ENCODE peak calls at places on chromosome X, in four cellular contexts. R, Q, N and L are unnamed samples. For H3K27me3, the result is how much of the 10 kb centered on the place peaks cover.

GRCh38 chrX:12269484-12269883 is 131.2 kb downstream of the FRMPD4 start:
- DNase-seq in R (no peak), Q (no peak), N (no peak), L (no peak)

GRCh38 chrX:133461226-133461625 is 45.9 kb upstream of the GPC4 start:
- DNase-seq in R (peak), Q (no peak), N (no peak), L (no peak)

GRCh38 chrX:106436695-106437094 is 175.1 kb upstream of the RADX start:
- DNase-seq in R (no peak), Q (no peak), N (no peak), L (no peak)

GRCh38 chrX:18575744-18576143 is 96.2 kb downstream of the RS1 start:
- DNase-seq in R (no peak), Q (no peak), N (no peak), L (no peak)

GRCh38 chrX:13396887-13397286 is 77.0 kb upstream of the ATXN3L start:
- DNase-seq in R (peak), Q (no peak), N (no peak), L (no peak)

GRCh38 chrX:85611926-85612325 is 232.5 kb upstream of the POF1B start:
- DNase-seq in R (peak), Q (no peak), N (no peak), L (no peak)

GRCh38 chrX:39854772-39855747 is 242.7 kb downstream of the BCOR start:
- DNase-seq in R (no peak), Q (peak), N (no peak), L (no peak)

GRCh38 chrX:47078129-47079043 is at the start of gene RGN:
- DNase-seq in R (no peak), Q (no peak), N (no peak), L (peak)

GRCh38 chrX:40922307-40922706 is 162.9 kb upstream of the USP9X start:
- DNase-seq in R (peak), Q (no peak), N (no peak), L (no peak)

GRCh38 chrX:22652596-22652995 is 347.2 kb upstream of the DDX53 start:
- DNase-seq in R (peak), Q (no peak), N (no peak), L (peak)

GRCh38 chrX:109886122-109886761 is 116.7 kb upstream of the TMEM164 start:
- DNase-seq in R (no peak), Q (peak), N (peak), L (no peak)

GRCh38 chrX:48533165-48533564 is 6.3 kb upstream of the TBC1D25 start:
- DNase-seq in R (no peak), Q (no peak), N (no peak), L (no peak)

GRCh38 chrX:38935561-38935960 is 134.3 kb downstream of the MID1IP1 start:
- DNase-seq in R (no peak), Q (no peak), N (no peak), L (no peak)

GRCh38 chrX:105191878-105192277 is 28.6 kb downstream of the TEX13A start:
- DNase-seq in R (no peak), Q (no peak), N (no peak), L (no peak)

GRCh38 chrX:124211312-124211942 is 121.0 kb upstream of the TEX13D start:
- DNase-seq in R (no peak), Q (no peak), N (no peak), L (no peak)

DNA sequence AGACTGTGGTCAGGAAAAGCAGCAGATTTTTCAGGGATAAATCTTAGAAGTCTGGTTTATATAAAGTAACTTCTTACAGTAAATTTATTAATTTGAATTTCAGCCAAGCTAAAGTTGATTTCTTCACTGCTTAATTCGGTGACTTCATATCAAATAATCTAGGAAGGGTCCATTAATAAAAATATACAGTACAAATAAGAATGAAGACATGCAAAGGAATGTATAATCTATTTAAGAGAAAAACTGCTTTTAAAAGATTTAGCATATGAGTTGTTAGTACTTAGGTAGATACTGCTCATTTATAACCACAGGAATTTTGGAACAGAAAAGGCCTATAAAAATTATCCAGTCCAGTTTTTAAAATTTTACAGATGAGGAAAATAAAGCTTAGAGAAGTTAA is 177.1 kb downstream of the DLG3 start:
- DNase-seq in R (no peak), Q (no peak), N (no peak), L (no peak)
- H3K27me3 ChIP-seq in R (under half), Q (under half), N (under half), L (under half)

DNA sequence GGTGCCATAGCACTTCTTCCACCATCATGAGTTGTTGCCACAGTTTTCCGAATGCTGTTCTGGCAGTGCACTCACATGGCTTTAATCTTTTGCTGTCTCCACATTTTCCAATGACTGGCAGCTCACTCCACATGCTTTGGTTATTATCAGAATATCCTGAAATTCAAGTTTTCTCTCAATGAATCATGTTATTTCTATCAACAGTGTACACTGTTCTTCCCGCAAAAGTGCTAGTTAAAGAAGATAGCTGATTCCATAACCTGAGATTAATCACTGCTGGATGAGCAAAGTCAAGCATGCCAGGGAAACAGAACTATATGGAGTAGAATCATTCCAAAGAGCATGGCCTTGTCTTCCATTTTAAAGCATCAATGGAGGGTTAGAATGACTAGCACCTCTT is 14.6 kb upstream of the IL13RA2 start:
- DNase-seq in R (no peak), Q (no peak), N (no peak), L (no peak)
- H3K27me3 ChIP-seq in R (under half), Q (under half), N (under half), L (under half)

GRCh38 chrX:146363919-146364318 is 445.7 kb upstream of the CXorf51B start:
- DNase-seq in R (no peak), Q (no peak), N (no peak), L (no peak)
- H3K27me3 ChIP-seq in R (under half), Q (under half), N (under half), L (under half)

DNA sequence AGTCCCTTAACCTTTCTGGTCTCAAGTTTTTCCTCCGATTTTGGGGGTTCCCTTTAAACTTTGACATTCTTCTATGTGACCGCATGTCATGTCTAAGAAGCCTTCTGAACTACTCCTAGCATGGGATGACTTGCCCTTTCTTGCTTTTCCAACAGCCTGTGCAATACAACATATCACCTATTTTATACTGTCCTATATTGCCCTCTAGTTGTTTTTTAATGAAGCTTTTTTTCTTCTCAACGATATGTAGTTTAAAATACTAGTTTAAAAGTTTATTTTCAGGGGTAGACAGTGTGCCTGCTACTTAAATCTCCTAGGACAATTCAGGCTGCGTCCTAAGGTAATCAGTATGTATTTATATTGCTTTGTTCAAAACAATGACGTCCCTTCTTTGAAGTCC is 1.0 kb upstream of the IGBP1 start:
- DNase-seq in R (no peak), Q (no peak), N (no peak), L (no peak)
- H3K27me3 ChIP-seq in R (under half), Q (under half), N (under half), L (under half)

DNA sequence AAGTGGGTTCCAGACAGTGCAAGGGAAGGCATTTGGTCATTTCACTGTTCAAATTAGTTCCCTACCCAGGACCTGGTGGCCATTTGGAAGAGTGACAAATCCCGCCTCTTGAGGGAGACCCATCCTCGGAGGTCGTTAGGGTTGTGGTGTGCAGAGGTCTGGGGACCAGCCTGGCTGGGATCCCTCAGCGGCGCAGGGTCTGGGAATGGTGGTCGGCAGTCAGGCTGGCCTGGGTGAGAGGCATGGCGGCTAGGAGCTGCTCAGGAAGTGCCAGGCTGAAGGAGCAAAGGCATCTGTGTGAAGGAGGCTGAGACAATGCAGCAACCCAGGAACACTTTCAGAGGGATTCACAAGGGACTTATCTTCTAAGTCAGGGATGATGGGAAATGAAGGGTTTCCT is 6.7 kb downstream of the NLGN3 start:
- DNase-seq in R (no peak), Q (no peak), N (no peak), L (no peak)
- H3K27me3 ChIP-seq in R (under half), Q (under half), N (under half), L (under half)

GRCh38 chrX:10537308-10537707 is 83.1 kb downstream of the MID1 start:
- DNase-seq in R (no peak), Q (no peak), N (no peak), L (no peak)
- H3K27me3 ChIP-seq in R (under half), Q (under half), N (under half), L (under half)

DNA sequence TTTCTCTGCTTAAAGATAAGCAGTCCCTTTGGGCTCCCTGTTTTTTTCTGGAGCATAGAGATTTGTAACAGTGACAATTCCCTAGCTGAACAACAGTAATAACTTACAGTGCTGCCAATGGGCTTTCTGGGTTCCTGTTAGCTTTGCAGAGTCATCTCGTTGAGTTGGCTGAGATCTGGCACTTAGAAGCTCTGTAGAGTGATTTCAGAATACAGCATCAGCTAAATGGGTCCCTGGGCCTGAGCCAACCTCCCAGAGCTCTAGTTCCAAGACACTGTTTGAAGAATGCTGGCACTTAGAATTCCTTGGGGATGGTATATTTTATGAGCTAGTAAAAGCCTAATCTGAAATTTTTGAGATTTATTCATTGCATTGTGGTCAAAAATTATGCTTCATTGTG is 43.5 kb upstream of the SERTM2 start:
- DNase-seq in R (no peak), Q (no peak), N (peak), L (peak)
- H3K27me3 ChIP-seq in R (under half), Q (under half), N (under half), L (under half)

DNA sequence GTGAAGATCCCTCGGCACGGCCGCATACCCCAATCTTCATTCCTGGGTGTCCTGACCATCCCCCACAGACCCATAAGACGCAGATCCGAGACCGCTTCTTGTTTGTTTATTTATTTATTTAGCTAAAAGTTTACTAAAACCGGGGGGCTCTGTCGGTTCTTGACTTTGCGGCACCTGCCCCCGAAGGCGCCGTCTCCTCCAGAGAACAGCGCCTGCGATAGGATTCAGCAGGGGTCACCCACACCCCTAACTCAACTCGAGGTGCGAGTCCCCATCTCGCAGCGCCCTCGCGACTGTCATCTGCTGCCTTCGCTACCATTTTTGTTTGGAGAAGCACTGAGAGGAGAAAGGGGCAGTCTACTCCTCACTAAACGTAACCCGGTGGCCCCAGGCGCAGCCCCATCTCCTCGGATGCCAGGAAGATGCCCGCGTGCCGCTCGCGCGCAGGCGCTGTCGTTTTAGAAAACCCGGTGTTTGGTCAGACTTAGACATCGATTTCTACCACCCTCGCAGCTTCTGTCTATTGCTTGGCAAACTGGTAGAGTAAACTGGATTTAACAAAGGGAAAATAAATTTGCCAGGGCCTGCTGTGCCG is 18.9 kb upstream of the GPR101 start:
- DNase-seq in R (no peak), Q (no peak), N (no peak), L (no peak)
- H3K27me3 ChIP-seq in R (under half), Q (under half), N (under half), L (under half)